ENCODE peak calls at places on chromosomes 7 and 10, in eight cellular contexts. One of them, this sample, is unnamed.

GRCh38 chr10:89651205-89651915 is 6.3 kb upstream of the PANK1 start:
- DNase-seq in tibial artery: no peak
- DNase-seq in CD4-positive, alpha-beta T cell: no peak
- DNase-seq in esophagus muscularis mucosa: peak; percentile 21
- DNase-seq in lower lobe of right lung: no peak
- DNase-seq in PC-3: no peak
- DNase-seq in naive thymus-derived CD4-positive, alpha-beta T cell: no peak
- DNase-seq in AG04450: no peak
- DNase-seq in this sample: no peak

GRCh38 chr7:148327379-148327778 is 263.2 kb upstream of the C7orf33 start:
- DNase-seq in tibial artery: no peak
- DNase-seq in CD4-positive, alpha-beta T cell: no peak
- DNase-seq in esophagus muscularis mucosa: no peak
- DNase-seq in lower lobe of right lung: no peak
- DNase-seq in PC-3: peak; percentile 91
- DNase-seq in naive thymus-derived CD4-positive, alpha-beta T cell: no peak
- DNase-seq in AG04450: no peak
- DNase-seq in this sample: peak; percentile 87

GRCh38 chr10:60731134-60731883 is 47.0 kb upstream of the CDK1 start:
- DNase-seq in tibial artery: no peak
- DNase-seq in CD4-positive, alpha-beta T cell: peak; percentile 35
- DNase-seq in esophagus muscularis mucosa: no peak
- DNase-seq in lower lobe of right lung: no peak
- DNase-seq in PC-3: peak; percentile 60
- DNase-seq in naive thymus-derived CD4-positive, alpha-beta T cell: peak; percentile 35
- DNase-seq in AG04450: no peak
- DNase-seq in this sample: no peak

GRCh38 chr7:144494355-144494754 is 90.9 kb upstream of the NOBOX start:
- DNase-seq in tibial artery: no peak
- DNase-seq in CD4-positive, alpha-beta T cell: no peak
- DNase-seq in esophagus muscularis mucosa: no peak
- DNase-seq in lower lobe of right lung: no peak
- DNase-seq in PC-3: no peak
- DNase-seq in naive thymus-derived CD4-positive, alpha-beta T cell: no peak
- DNase-seq in AG04450: no peak
- DNase-seq in this sample: no peak

GRCh38 chr7:75876126-75876881 is 2.5 kb upstream of the RHBDD2 start:
- DNase-seq in tibial artery: no peak
- DNase-seq in CD4-positive, alpha-beta T cell: no peak
- DNase-seq in esophagus muscularis mucosa: no peak
- DNase-seq in lower lobe of right lung: peak; percentile 55
- DNase-seq in PC-3: no peak
- DNase-seq in naive thymus-derived CD4-positive, alpha-beta T cell: no peak
- DNase-seq in AG04450: no peak
- DNase-seq in this sample: no peak

GRCh38 chr10:88122571-88122970 is 259.1 kb downstream of the PTEN start:
- DNase-seq in tibial artery: no peak
- DNase-seq in CD4-positive, alpha-beta T cell: no peak
- DNase-seq in esophagus muscularis mucosa: no peak
- DNase-seq in lower lobe of right lung: no peak
- DNase-seq in PC-3: no peak
- DNase-seq in naive thymus-derived CD4-positive, alpha-beta T cell: no peak
- DNase-seq in AG04450: no peak
- DNase-seq in this sample: no peak

GRCh38 chr10:2963889-2964631 is 103.3 kb upstream of the PFKP start:
- DNase-seq in tibial artery: no peak
- DNase-seq in CD4-positive, alpha-beta T cell: no peak
- DNase-seq in esophagus muscularis mucosa: no peak
- DNase-seq in lower lobe of right lung: no peak
- DNase-seq in PC-3: no peak
- DNase-seq in naive thymus-derived CD4-positive, alpha-beta T cell: no peak
- DNase-seq in AG04450: no peak
- DNase-seq in this sample: no peak

GRCh38 chr10:110642204-110642979 is 1.7 kb upstream of the RBM20 start:
- DNase-seq in tibial artery: no peak
- DNase-seq in CD4-positive, alpha-beta T cell: no peak
- DNase-seq in esophagus muscularis mucosa: no peak
- DNase-seq in lower lobe of right lung: no peak
- DNase-seq in PC-3: no peak
- DNase-seq in naive thymus-derived CD4-positive, alpha-beta T cell: no peak
- DNase-seq in AG04450: no peak
- DNase-seq in this sample: no peak

GRCh38 chr10:133226251-133226808 is 3.7 kb upstream of the UTF1 start:
- DNase-seq in tibial artery: no peak
- DNase-seq in CD4-positive, alpha-beta T cell: no peak
- DNase-seq in esophagus muscularis mucosa: no peak
- DNase-seq in lower lobe of right lung: no peak
- DNase-seq in PC-3: peak; percentile 50
- DNase-seq in naive thymus-derived CD4-positive, alpha-beta T cell: no peak
- DNase-seq in AG04450: no peak
- DNase-seq in this sample: no peak

GRCh38 chr7:43771567-43771966 is 13.1 kb downstream of the BLVRA start:
- DNase-seq in tibial artery: no peak
- DNase-seq in CD4-positive, alpha-beta T cell: no peak
- DNase-seq in esophagus muscularis mucosa: no peak
- DNase-seq in lower lobe of right lung: no peak
- DNase-seq in PC-3: no peak
- DNase-seq in naive thymus-derived CD4-positive, alpha-beta T cell: no peak
- DNase-seq in AG04450: no peak
- DNase-seq in this sample: no peak

GRCh38 chr7:101109368-101109767 is 17.5 kb upstream of the SERPINE1 start:
- DNase-seq in tibial artery: no peak
- DNase-seq in CD4-positive, alpha-beta T cell: no peak
- DNase-seq in esophagus muscularis mucosa: no peak
- DNase-seq in lower lobe of right lung: no peak
- DNase-seq in PC-3: no peak
- DNase-seq in naive thymus-derived CD4-positive, alpha-beta T cell: no peak
- DNase-seq in AG04450: no peak
- DNase-seq in this sample: no peak

GRCh38 chr7:101111261-101111660 is 15.6 kb upstream of the SERPINE1 start:
- DNase-seq in tibial artery: no peak
- DNase-seq in CD4-positive, alpha-beta T cell: no peak
- DNase-seq in esophagus muscularis mucosa: no peak
- DNase-seq in lower lobe of right lung: no peak
- DNase-seq in PC-3: no peak
- DNase-seq in naive thymus-derived CD4-positive, alpha-beta T cell: no peak
- DNase-seq in AG04450: no peak
- DNase-seq in this sample: no peak

GRCh38 chr7:101106387-101106786 is 20.5 kb upstream of the SERPINE1 start:
- DNase-seq in tibial artery: no peak
- DNase-seq in CD4-positive, alpha-beta T cell: no peak
- DNase-seq in esophagus muscularis mucosa: no peak
- DNase-seq in lower lobe of right lung: no peak
- DNase-seq in PC-3: no peak
- DNase-seq in naive thymus-derived CD4-positive, alpha-beta T cell: no peak
- DNase-seq in AG04450: no peak
- DNase-seq in this sample: no peak

GRCh38 chr7:101108330-101108857 is 18.5 kb upstream of the SERPINE1 start:
- DNase-seq in tibial artery: peak; percentile 68
- DNase-seq in CD4-positive, alpha-beta T cell: no peak
- DNase-seq in esophagus muscularis mucosa: no peak
- DNase-seq in lower lobe of right lung: peak; percentile 67
- DNase-seq in PC-3: no peak
- DNase-seq in naive thymus-derived CD4-positive, alpha-beta T cell: no peak
- DNase-seq in AG04450: no peak
- DNase-seq in this sample: no peak

GRCh38 chr7:101108961-101109360 is 17.9 kb upstream of the SERPINE1 start:
- DNase-seq in tibial artery: no peak
- DNase-seq in CD4-positive, alpha-beta T cell: no peak
- DNase-seq in esophagus muscularis mucosa: no peak
- DNase-seq in lower lobe of right lung: no peak
- DNase-seq in PC-3: peak; percentile 91
- DNase-seq in naive thymus-derived CD4-positive, alpha-beta T cell: no peak
- DNase-seq in AG04450: no peak
- DNase-seq in this sample: peak; percentile 97
- H3K27ac ChIP-seq in tibial artery: peak overlapping the region; percentile 68
- H3K27ac ChIP-seq in CD4-positive, alpha-beta T cell: no peak overlapping the region
- H3K27ac ChIP-seq in esophagus muscularis mucosa: peak overlapping the region; percentile 27
- H3K27ac ChIP-seq in lower lobe of right lung: peak overlapping the region; percentile 56
- H3K27ac ChIP-seq in PC-3: peak overlapping the region; percentile 76
- H3K27ac ChIP-seq in naive thymus-derived CD4-positive, alpha-beta T cell: no peak overlapping the region
- H3K27ac ChIP-seq in AG04450: no peak overlapping the region
- H3K27ac ChIP-seq in this sample: peak overlapping the region; percentile 75

GRCh38 chr7:153258686-153259085 is 499.1 kb downstream of the ACTR3B start:
- DNase-seq in tibial artery: no peak
- DNase-seq in CD4-positive, alpha-beta T cell: no peak
- DNase-seq in esophagus muscularis mucosa: no peak
- DNase-seq in lower lobe of right lung: no peak
- DNase-seq in PC-3: no peak
- DNase-seq in naive thymus-derived CD4-positive, alpha-beta T cell: no peak
- DNase-seq in AG04450: no peak
- DNase-seq in this sample: no peak
- H3K27ac ChIP-seq in tibial artery: no peak overlapping the region
- H3K27ac ChIP-seq in CD4-positive, alpha-beta T cell: no peak overlapping the region
- H3K27ac ChIP-seq in esophagus muscularis mucosa: no peak overlapping the region
- H3K27ac ChIP-seq in lower lobe of right lung: no peak overlapping the region
- H3K27ac ChIP-seq in PC-3: no peak overlapping the region
- H3K27ac ChIP-seq in naive thymus-derived CD4-positive, alpha-beta T cell: no peak overlapping the region
- H3K27ac ChIP-seq in AG04450: no peak overlapping the region
- H3K27ac ChIP-seq in this sample: no peak overlapping the region

GRCh38 chr7:74291535-74291934 is 2.3 kb downstream of the CLIP2 start:
- DNase-seq in tibial artery: no peak
- DNase-seq in CD4-positive, alpha-beta T cell: no peak
- DNase-seq in esophagus muscularis mucosa: no peak
- DNase-seq in lower lobe of right lung: no peak
- DNase-seq in PC-3: no peak
- DNase-seq in naive thymus-derived CD4-positive, alpha-beta T cell: no peak
- DNase-seq in AG04450: no peak
- DNase-seq in this sample: no peak

GRCh38 chr7:74290999-74291441 is 1.8 kb downstream of the CLIP2 start:
- DNase-seq in tibial artery: no peak
- DNase-seq in CD4-positive, alpha-beta T cell: no peak
- DNase-seq in esophagus muscularis mucosa: no peak
- DNase-seq in lower lobe of right lung: no peak
- DNase-seq in PC-3: no peak
- DNase-seq in naive thymus-derived CD4-positive, alpha-beta T cell: no peak
- DNase-seq in AG04450: no peak
- DNase-seq in this sample: no peak

GRCh38 chr7:74289660-74290589 is 718 bp downstream of the CLIP2 start:
- DNase-seq in tibial artery: peak; percentile 59
- DNase-seq in CD4-positive, alpha-beta T cell: no peak
- DNase-seq in esophagus muscularis mucosa: no peak
- DNase-seq in lower lobe of right lung: peak; percentile 61
- DNase-seq in PC-3: peak; percentile 21
- DNase-seq in naive thymus-derived CD4-positive, alpha-beta T cell: peak; percentile 17
- DNase-seq in AG04450: no peak
- DNase-seq in this sample: no peak

GRCh38 chr7:74289018-74289659 is at the start of gene CLIP2:
- DNase-seq in tibial artery: peak; percentile 63
- DNase-seq in CD4-positive, alpha-beta T cell: peak; percentile 61
- DNase-seq in esophagus muscularis mucosa: peak; percentile 96
- DNase-seq in lower lobe of right lung: peak; percentile 87
- DNase-seq in PC-3: peak; percentile 72
- DNase-seq in naive thymus-derived CD4-positive, alpha-beta T cell: peak; percentile 51
- DNase-seq in AG04450: no peak
- DNase-seq in this sample: no peak

GRCh38 chr7:74290590-74290950 is 1.4 kb downstream of the CLIP2 start:
- DNase-seq in tibial artery: no peak
- DNase-seq in CD4-positive, alpha-beta T cell: no peak
- DNase-seq in esophagus muscularis mucosa: no peak
- DNase-seq in lower lobe of right lung: no peak
- DNase-seq in PC-3: no peak
- DNase-seq in naive thymus-derived CD4-positive, alpha-beta T cell: no peak
- DNase-seq in AG04450: no peak
- DNase-seq in this sample: no peak
- H3K27ac ChIP-seq in tibial artery: peak overlapping the region; percentile 75
- H3K27ac ChIP-seq in CD4-positive, alpha-beta T cell: no peak overlapping the region
- H3K27ac ChIP-seq in esophagus muscularis mucosa: peak overlapping the region; percentile 81
- H3K27ac ChIP-seq in lower lobe of right lung: no peak overlapping the region
- H3K27ac ChIP-seq in PC-3: no peak overlapping the region
- H3K27ac ChIP-seq in naive thymus-derived CD4-positive, alpha-beta T cell: no peak overlapping the region
- H3K27ac ChIP-seq in AG04450: no peak overlapping the region
- H3K27ac ChIP-seq in this sample: no peak overlapping the region

GRCh38 chr10:11243425-11244222 is 226.0 kb downstream of the CELF2 start:
- DNase-seq in tibial artery: no peak
- DNase-seq in CD4-positive, alpha-beta T cell: no peak
- DNase-seq in esophagus muscularis mucosa: no peak
- DNase-seq in lower lobe of right lung: no peak
- DNase-seq in PC-3: no peak
- DNase-seq in naive thymus-derived CD4-positive, alpha-beta T cell: no peak
- DNase-seq in AG04450: peak; percentile 42
- DNase-seq in this sample: no peak

GRCh38 chr10:11245095-11245479 is 227.4 kb downstream of the CELF2 start:
- DNase-seq in tibial artery: no peak
- DNase-seq in CD4-positive, alpha-beta T cell: no peak
- DNase-seq in esophagus muscularis mucosa: no peak
- DNase-seq in lower lobe of right lung: no peak
- DNase-seq in PC-3: no peak
- DNase-seq in naive thymus-derived CD4-positive, alpha-beta T cell: no peak
- DNase-seq in AG04450: no peak
- DNase-seq in this sample: no peak

GRCh38 chr10:11245510-11245909 is 227.8 kb downstream of the CELF2 start:
- DNase-seq in tibial artery: no peak
- DNase-seq in CD4-positive, alpha-beta T cell: no peak
- DNase-seq in esophagus muscularis mucosa: no peak
- DNase-seq in lower lobe of right lung: no peak
- DNase-seq in PC-3: no peak
- DNase-seq in naive thymus-derived CD4-positive, alpha-beta T cell: no peak
- DNase-seq in AG04450: no peak
- DNase-seq in this sample: no peak

GRCh38 chr10:11245981-11246590 is 228.4 kb downstream of the CELF2 start:
- DNase-seq in tibial artery: no peak
- DNase-seq in CD4-positive, alpha-beta T cell: no peak
- DNase-seq in esophagus muscularis mucosa: no peak
- DNase-seq in lower lobe of right lung: no peak
- DNase-seq in PC-3: no peak
- DNase-seq in naive thymus-derived CD4-positive, alpha-beta T cell: no peak
- DNase-seq in AG04450: no peak
- DNase-seq in this sample: no peak

DNA sequence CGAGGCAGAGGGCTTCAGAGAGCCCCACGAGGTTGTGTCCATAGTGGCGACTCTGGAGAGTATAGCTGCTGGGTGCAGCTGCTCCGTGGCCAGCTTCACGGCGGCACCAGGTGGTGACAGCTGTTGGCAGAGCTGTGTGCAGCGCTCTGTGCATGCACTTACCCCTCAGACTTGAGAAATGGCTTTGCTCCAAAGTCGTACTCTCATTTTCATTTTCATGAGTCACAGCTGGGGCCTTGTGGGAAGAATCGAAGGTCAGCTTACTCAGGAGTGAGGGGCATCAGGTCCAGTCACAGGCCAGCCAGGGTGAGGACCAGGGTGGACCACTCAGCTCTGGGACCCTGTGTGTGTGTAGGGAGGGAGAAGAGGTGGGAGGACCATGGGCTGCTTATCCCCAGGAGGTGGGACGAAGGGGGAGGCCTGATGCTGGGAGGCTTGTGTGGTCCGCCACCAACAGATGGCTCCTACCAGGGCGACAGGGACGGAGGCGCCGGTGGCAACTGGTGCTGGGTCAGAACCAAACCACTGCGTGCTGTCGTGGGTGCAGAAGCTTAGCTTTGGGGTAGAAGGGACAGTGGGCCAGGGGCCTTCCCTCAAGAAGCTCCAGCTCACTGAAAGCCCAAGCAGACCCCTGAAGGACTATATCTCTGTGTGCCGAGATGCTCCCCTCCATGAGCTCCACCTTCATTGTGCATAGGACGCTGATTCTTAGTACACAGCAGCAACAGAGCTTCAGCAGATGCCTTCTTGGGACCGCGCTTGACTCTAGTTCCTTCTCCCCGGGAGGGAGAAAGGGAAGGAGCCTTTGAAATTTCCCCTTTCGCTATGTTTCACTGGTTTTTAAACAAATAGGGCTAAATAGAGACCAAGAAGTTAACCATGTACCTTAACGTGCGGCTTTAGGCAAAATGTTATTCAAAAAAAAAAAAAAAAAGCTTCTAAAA is 225.0 kb downstream of the CELF2 start:
- DNase-seq in tibial artery: no peak
- DNase-seq in CD4-positive, alpha-beta T cell: no peak
- DNase-seq in esophagus muscularis mucosa: no peak
- DNase-seq in lower lobe of right lung: no peak
- DNase-seq in PC-3: no peak
- DNase-seq in naive thymus-derived CD4-positive, alpha-beta T cell: no peak
- DNase-seq in AG04450: peak; percentile 51
- DNase-seq in this sample: no peak
- H3K27ac ChIP-seq in tibial artery: no peak overlapping the region
- H3K27ac ChIP-seq in CD4-positive, alpha-beta T cell: peak overlapping the region; percentile 29
- H3K27ac ChIP-seq in esophagus muscularis mucosa: no peak overlapping the region
- H3K27ac ChIP-seq in lower lobe of right lung: peak overlapping the region; percentile 32
- H3K27ac ChIP-seq in PC-3: no peak overlapping the region
- H3K27ac ChIP-seq in naive thymus-derived CD4-positive, alpha-beta T cell: peak overlapping the region; percentile 45
- H3K27ac ChIP-seq in AG04450: peak overlapping the region; percentile 74
- H3K27ac ChIP-seq in this sample: no peak overlapping the region